ENCODE peak calls at places on chromosomes 2 and 18, in eight cellular contexts. U is body of pancreas, A is stromal cell of bone marrow, C is OCI-LY7, P is HEK293T, O is HL-60, V is heart right ventricle, M is ascending aorta. L is an unnamed sample.

GRCh38 chr2:208017721-208018120 is 7.6 kb downstream of the PLEKHM3 start:
- DNase-seq in U (no peak), A (no peak), C (no peak), P (no peak), O (no peak), V (no peak), M (no peak), L (no peak)

GRCh38 chr2:241052677-241053360 is 49.3 kb downstream of the MTERF4 start:
- DNase-seq in U (no peak), A (no peak), C (no peak), P (no peak), O (no peak), V (no peak), M (no peak), L (no peak)

GRCh38 chr18:79507076-79507545 is 111.4 kb downstream of the NFATC1 start:
- DNase-seq in U (peak), A (peak), C (no peak), P (no peak), O (peak), V (peak), M (no peak), L (peak)

GRCh38 chr2:61948661-61949457 is 43.4 kb downstream of the COMMD1 start:
- DNase-seq in U (no peak), A (no peak), C (no peak), P (no peak), O (no peak), V (no peak), M (no peak), L (no peak)

GRCh38 chr2:229642371-229642770 is 72.0 kb downstream of the DNER start:
- DNase-seq in U (peak), A (no peak), C (no peak), P (no peak), O (no peak), V (no peak), M (no peak), L (no peak)

GRCh38 chr2:72892506-72893173 is 5.4 kb downstream of the SPR start:
- DNase-seq in U (peak), A (peak), C (peak), P (peak), O (peak), V (peak), M (no peak), L (peak)

GRCh38 chr2:69789129-69789528 is 40.3 kb upstream of the GMCL1 start:
- DNase-seq in U (no peak), A (peak), C (peak), P (no peak), O (no peak), V (no peak), M (no peak), L (peak)

GRCh38 chr2:201932511-201932910 is 101.1 kb upstream of the FZD7 start:
- DNase-seq in U (no peak), A (no peak), C (no peak), P (peak), O (no peak), V (no peak), M (no peak), L (no peak)

GRCh38 chr18:24086082-24086481 is 52.8 kb upstream of the CABYR start:
- DNase-seq in U (no peak), A (no peak), C (no peak), P (no peak), O (no peak), V (no peak), M (no peak), L (no peak)